ENCODE peak calls at places on chromosomes 1 and 21, in five cellular contexts. G is tibial nerve, Z is fibroblast of the aortic adventitia, X is IMR-90, I is RWPE1. U is an unnamed sample.

GRCh38 chr1:241532173-241532553 is at the start of gene KMO:
- DNase-seq in Z (peak; percentile 18), I (no peak), X (peak; percentile 3), G (no peak), U (no peak)

GRCh38 chr1:44377925-44378784 is 23.1 kb upstream of the ERI3 start:
- DNase-seq in Z (peak; percentile 65), X (peak; percentile 52), G (no peak), I (peak; percentile 58), U (peak; percentile 65)

GRCh38 chr1:35379317-35380000 is 111.0 kb downstream of the ZMYM4 start:
- DNase-seq in X (no peak), I (no peak), Z (no peak), G (no peak), U (no peak)

GRCh38 chr1:71494163-71494562 is 413.3 kb upstream of the ZRANB2 start:
- DNase-seq in I (no peak), G (no peak), Z (peak; percentile 28), X (no peak), U (no peak)

GRCh38 chr1:223337174-223337869 is 26.7 kb downstream of the SUSD4 start:
- DNase-seq in I (no peak), G (no peak), X (no peak), Z (no peak), U (no peak)

GRCh38 chr21:33101300-33102005 is 31.5 kb downstream of the OLIG1 start:
- DNase-seq in G (no peak), X (no peak), I (no peak), Z (no peak), U (no peak)

GRCh38 chr1:15676688-15677661 is 7.1 kb upstream of the PLEKHM2 start:
- DNase-seq in Z (no peak), G (no peak), X (no peak), I (no peak), U (no peak)

GRCh38 chr1:17558954-17559617 is 19.6 kb downstream of the ARHGEF10L start:
- DNase-seq in Z (no peak), I (no peak), X (no peak), G (no peak), U (no peak)

GRCh38 chr1:151849871-151850270 is 3.6 kb downstream of the THEM5 start:
- DNase-seq in I (no peak), G (no peak), X (no peak), Z (no peak), U (no peak)

GRCh38 chr21:26837539-26837938 is 7.7 kb downstream of the ADAMTS1 start:
- DNase-seq in X (no peak), I (no peak), Z (peak; percentile 11), G (no peak), U (no peak)
- TF ChIP-seq CTCF in X (no peak), I (no peak), Z (no peak), G (no peak), U (no peak)

GRCh38 chr1:51926171-51926812 is 47.8 kb upstream of the NRDC start:
- DNase-seq in I (no peak), G (no peak), X (peak; percentile 59), Z (peak; percentile 74), U (no peak)
- TF ChIP-seq CTCF in I (no peak), G (peak; percentile 10), X (peak; percentile 50), Z (peak; percentile 63), U (no peak)

GRCh38 chr1:59972216-59972924 is 45.8 kb upstream of the CYP2J2 start:
- DNase-seq in G (no peak), X (peak; percentile 8), Z (peak; percentile 31), I (no peak), U (no peak)

GRCh38 chr1:59967780-59968179 is 41.2 kb upstream of the CYP2J2 start:
- DNase-seq in I (no peak), G (no peak), Z (no peak), X (no peak), U (no peak)

GRCh38 chr1:59967141-59967697 is 40.6 kb upstream of the CYP2J2 start:
- DNase-seq in I (no peak), Z (peak; percentile 79), G (no peak), X (peak; percentile 59), U (no peak)

GRCh38 chr1:59973719-59974118 is 47.1 kb upstream of the CYP2J2 start:
- DNase-seq in Z (no peak), X (no peak), G (no peak), I (no peak), U (no peak)

DNA sequence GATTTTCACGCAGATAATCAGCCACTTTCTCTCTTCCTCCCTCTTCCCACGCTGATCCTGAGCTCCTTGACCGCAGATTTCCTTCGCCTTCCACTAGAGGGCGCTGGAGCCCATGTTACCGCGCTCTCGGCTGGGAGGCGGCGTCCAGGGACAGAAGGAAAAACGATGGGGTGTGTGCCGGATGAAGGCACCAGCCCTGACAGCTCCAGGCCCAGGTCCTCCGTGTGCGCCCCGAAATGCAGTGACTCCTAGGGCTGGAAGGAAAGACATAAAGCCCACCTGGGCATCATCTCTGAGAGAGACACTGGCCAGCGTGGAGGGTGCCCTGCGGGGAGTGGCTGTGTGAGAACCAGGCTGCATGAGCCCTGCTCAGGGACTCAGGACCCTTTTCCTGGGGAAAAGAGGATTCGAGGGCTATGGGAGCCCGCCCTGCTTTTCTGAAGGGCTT is 44.9 kb upstream of the CYP2J2 start:
- DNase-seq in X (peak; percentile 34), I (peak; percentile 76), Z (peak; percentile 64), G (peak; percentile 60), U (peak; percentile 82)
- TF ChIP-seq CTCF in X (peak; percentile 88), I (peak; percentile 89), Z (peak; percentile 90), G (peak; percentile 88), U (peak; percentile 88)

GRCh38 chr21:41378849-41379248 is 17.0 kb downstream of the MX2 start:
- DNase-seq in Z (no peak), X (no peak), I (no peak), G (no peak), U (no peak)
- TF ChIP-seq CTCF in Z (no peak), X (no peak), I (no peak), G (no peak), U (no peak)

DNA sequence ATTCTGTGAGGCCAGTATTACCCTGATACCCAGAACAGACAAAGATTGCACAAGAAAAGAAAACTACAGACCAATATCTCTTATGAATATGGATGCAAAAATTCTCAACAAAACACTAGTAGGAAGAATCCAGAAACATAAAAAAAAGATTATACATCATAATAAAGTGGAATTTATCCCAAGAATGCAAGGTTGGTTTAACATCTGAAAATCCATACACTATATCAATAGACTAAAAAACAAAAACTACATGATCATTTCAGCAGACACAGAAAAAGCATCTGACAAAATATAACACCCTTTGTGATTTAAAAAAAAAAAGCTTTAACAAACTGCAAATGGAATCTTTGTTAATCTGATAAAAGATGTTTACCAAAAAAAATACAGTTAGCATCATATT is 12.2 kb upstream of the MPL start:
- DNase-seq in X (no peak), G (no peak), Z (no peak), I (no peak), U (no peak)
- TF ChIP-seq CTCF in X (no peak), G (no peak), Z (no peak), I (no peak), U (no peak)

DNA sequence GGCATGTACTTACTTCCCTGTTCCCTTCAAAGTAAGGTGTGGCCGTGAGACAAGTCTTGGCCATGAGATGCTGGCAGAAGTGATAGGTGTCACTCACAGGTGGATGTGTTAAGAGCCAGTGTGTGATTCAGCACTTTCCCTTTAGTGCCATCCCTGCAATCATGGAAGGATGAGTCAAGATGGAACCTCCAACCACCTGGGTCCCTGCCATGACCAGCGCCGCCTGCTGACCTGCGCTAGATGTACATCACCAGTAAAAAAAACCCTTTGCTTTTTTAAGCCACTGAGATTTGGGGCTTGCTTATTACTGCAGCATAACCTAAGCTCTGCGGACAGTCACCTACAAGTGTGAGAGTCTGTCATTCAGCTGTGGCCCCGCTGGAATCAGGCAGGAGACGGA is 71.7 kb downstream of the TOMM20 start:
- DNase-seq in I (peak; percentile 87), Z (no peak), X (no peak), G (no peak), U (no peak)
- TF ChIP-seq CTCF in I (peak; percentile 57), Z (no peak), X (no peak), G (no peak), U (no peak)

U was measured in Calu3.